ENCODE peak calls at places on chromosome 5, in eight cellular contexts. Q is suprapubic skin; H is IMR-90; X is tibial artery; E is CD4-positive, alpha-beta T cell; S is aorta; C is AG04450; J is PC-9. L is an unnamed sample.

GRCh38 chr5:8851101-8851500 is 694.8 kb downstream of the SEMA5A start:
- DNase-seq in Q (no peak), H (no peak), X (no peak), E (no peak), S (no peak), C (no peak), J (no peak), L (no peak)

GRCh38 chr5:114055810-114056476 is 305.9 kb upstream of the KCNN2 start:
- DNase-seq in Q (no peak), H (peak), X (no peak), E (no peak), S (peak), C (no peak), J (no peak), L (no peak)

GRCh38 chr5:176542596-176543427 is 5.6 kb upstream of the RNF44 start:
- DNase-seq in Q (no peak), H (peak), X (no peak), E (no peak), S (no peak), C (no peak), J (no peak), L (no peak)

GRCh38 chr5:139961435-139962157 is 81.5 kb downstream of the NRG2 start:
- DNase-seq in Q (peak), H (no peak), X (no peak), E (no peak), S (no peak), C (no peak), J (peak), L (no peak)

GRCh38 chr5:60948738-60949137 is 3.7 kb downstream of the NDUFAF2 start:
- DNase-seq in Q (no peak), H (no peak), X (no peak), E (no peak), S (no peak), C (no peak), J (no peak), L (no peak)

GRCh38 chr5:108562205-108562454 is 180.2 kb upstream of the FBXL17 start:
- DNase-seq in Q (no peak), H (no peak), X (no peak), E (no peak), S (no peak), C (no peak), J (no peak), L (no peak)

GRCh38 chr5:178313316-178313715 is 80.7 kb upstream of the PHYKPL start:
- DNase-seq in Q (no peak), H (no peak), X (no peak), E (no peak), S (peak), C (no peak), J (no peak), L (no peak)

GRCh38 chr5:152288499-152288898 is 116.6 kb downstream of the NMUR2 start:
- DNase-seq in Q (no peak), H (no peak), X (peak), E (no peak), S (peak), C (no peak), J (no peak), L (no peak)

GRCh38 chr5:53206562-53206961 is 97.0 kb upstream of the MOCS2 start:
- DNase-seq in Q (no peak), H (no peak), X (no peak), E (no peak), S (no peak), C (no peak), J (no peak), L (no peak)

GRCh38 chr5:154316223-154316967 is 125.9 kb downstream of the GALNT10 start:
- DNase-seq in Q (no peak), H (peak), X (no peak), E (no peak), S (no peak), C (no peak), J (no peak), L (no peak)

GRCh38 chr5:42582723-42583122 is 159.5 kb downstream of the GHR start:
- DNase-seq in Q (no peak), H (no peak), X (no peak), E (no peak), S (no peak), C (no peak), J (no peak), L (no peak)

GRCh38 chr5:39604491-39604890 is 179.7 kb upstream of the DAB2 start:
- DNase-seq in Q (no peak), H (no peak), X (no peak), E (no peak), S (no peak), C (no peak), J (no peak), L (no peak)

GRCh38 chr5:137336161-137336560 is 163.0 kb downstream of the SPOCK1 start:
- DNase-seq in Q (no peak), H (no peak), X (no peak), E (no peak), S (no peak), C (no peak), J (no peak), L (no peak)

GRCh38 chr5:5881294-5881693 is 458.8 kb downstream of the ICE1 start:
- DNase-seq in Q (no peak), H (no peak), X (no peak), E (no peak), S (no peak), C (no peak), J (no peak), L (no peak)

GRCh38 chr5:165527577-165527976 is 2022.2 kb downstream of the MAT2B start:
- DNase-seq in Q (no peak), H (no peak), X (no peak), E (no peak), S (no peak), C (no peak), J (no peak), L (no peak)

GRCh38 chr5:170154744-170155143 is 49.0 kb downstream of the FOXI1 start:
- DNase-seq in Q (no peak), H (no peak), X (no peak), E (no peak), S (no peak), C (no peak), J (no peak), L (no peak)

GRCh38 chr5:126002222-126002897 is 420.8 kb upstream of the GRAMD2B start:
- DNase-seq in Q (no peak), H (peak), X (peak), E (no peak), S (peak), C (peak), J (no peak), L (no peak)

GRCh38 chr5:143922718-143923117 is 110.8 kb downstream of the HMHB1 start:
- DNase-seq in Q (no peak), H (peak), X (peak), E (no peak), S (no peak), C (no peak), J (peak), L (no peak)

GRCh38 chr5:80711938-80712337 is 57.2 kb upstream of the DHFR start:
- DNase-seq in Q (no peak), H (peak), X (no peak), E (no peak), S (no peak), C (no peak), J (no peak), L (no peak)

GRCh38 chr5:147972441-147972840 is 66.1 kb upstream of the C5orf46 start:
- DNase-seq in Q (no peak), H (no peak), X (no peak), E (no peak), S (no peak), C (no peak), J (no peak), L (no peak)

GRCh38 chr5:69265931-69266330 is 31.2 kb downstream of the CDK7 start:
- DNase-seq in Q (no peak), H (no peak), X (no peak), E (no peak), S (no peak), C (no peak), J (no peak), L (no peak)

GRCh38 chr5:78666041-78666444 is 17.5 kb upstream of the LHFPL2 start:
- DNase-seq in Q (no peak), H (peak), X (no peak), E (no peak), S (no peak), C (no peak), J (no peak), L (no peak)

GRCh38 chr5:54616031-54616430 is 98.5 kb downstream of the SNX18 start:
- DNase-seq in Q (no peak), H (peak), X (peak), E (no peak), S (no peak), C (peak), J (no peak), L (no peak)

GRCh38 chr5:32534056-32534455 is 51.3 kb upstream of the SUB1 start:
- DNase-seq in Q (no peak), H (no peak), X (no peak), E (no peak), S (no peak), C (no peak), J (no peak), L (no peak)

GRCh38 chr5:5497132-5497748 is 74.8 kb downstream of the ICE1 start:
- DNase-seq in Q (no peak), H (peak), X (peak), E (no peak), S (peak), C (no peak), J (no peak), L (no peak)

GRCh38 chr5:97534166-97534565 is 351.1 kb upstream of the RIOK2 start:
- DNase-seq in Q (no peak), H (peak), X (no peak), E (no peak), S (no peak), C (peak), J (peak), L (peak)

GRCh38 chr5:138441221-138441620 is 2.4 kb downstream of the REEP2 start:
- DNase-seq in Q (no peak), H (no peak), X (no peak), E (no peak), S (no peak), C (no peak), J (no peak), L (no peak)

DNA sequence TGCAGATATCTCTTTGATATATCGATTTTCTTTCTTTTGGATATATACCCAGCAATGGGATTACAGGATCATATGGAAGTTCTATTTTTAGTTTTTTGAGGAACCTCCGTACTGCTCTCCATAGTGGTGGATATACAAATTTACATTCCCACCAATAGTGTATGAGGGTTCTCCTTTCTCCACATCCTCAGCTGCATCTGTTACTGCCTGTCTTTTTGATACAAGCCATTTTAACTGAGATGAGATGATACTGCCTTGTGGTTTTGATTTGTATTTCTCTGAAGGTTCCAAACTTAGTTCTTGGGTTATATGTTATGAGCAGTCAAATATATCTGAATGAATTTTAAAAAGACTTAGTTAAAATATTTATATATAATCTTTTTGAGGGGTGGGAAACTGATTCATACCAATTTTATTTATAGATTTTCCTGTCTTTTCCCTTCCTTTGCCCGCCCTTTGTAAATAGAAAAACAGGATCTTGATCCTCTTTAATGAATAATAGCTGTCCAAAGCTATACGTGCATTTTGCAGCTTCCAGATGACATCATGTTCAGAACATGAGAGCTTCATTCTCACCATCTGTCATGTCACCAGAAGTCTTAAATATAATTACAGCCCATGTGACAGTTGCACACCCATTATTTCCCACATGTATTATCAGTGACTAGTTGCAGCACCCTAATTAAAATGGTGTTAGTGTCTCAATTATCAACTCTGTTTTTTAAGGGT is 6.2 kb upstream of the ARHGEF28 start:
- DNase-seq in Q (no peak), H (no peak), X (no peak), E (no peak), S (no peak), C (no peak), J (no peak), L (no peak)
- H3K27ac ChIP-seq in Q (no peak), H (no peak), X (no peak), E (no peak), S (no peak), C (no peak), J (no peak), L (no peak)

GRCh38 chr5:119951330-119951934 is 322.1 kb downstream of the FAM170A start:
- DNase-seq in Q (no peak), H (no peak), X (no peak), E (no peak), S (no peak), C (no peak), J (no peak), L (no peak)

GRCh38 chr5:119954106-119954505 is 324.7 kb downstream of the FAM170A start:
- DNase-seq in Q (no peak), H (no peak), X (no peak), E (no peak), S (no peak), C (no peak), J (no peak), L (no peak)

GRCh38 chr5:119949426-119949999 is 320.2 kb downstream of the FAM170A start:
- DNase-seq in Q (no peak), H (no peak), X (no peak), E (no peak), S (no peak), C (no peak), J (no peak), L (no peak)

DNA sequence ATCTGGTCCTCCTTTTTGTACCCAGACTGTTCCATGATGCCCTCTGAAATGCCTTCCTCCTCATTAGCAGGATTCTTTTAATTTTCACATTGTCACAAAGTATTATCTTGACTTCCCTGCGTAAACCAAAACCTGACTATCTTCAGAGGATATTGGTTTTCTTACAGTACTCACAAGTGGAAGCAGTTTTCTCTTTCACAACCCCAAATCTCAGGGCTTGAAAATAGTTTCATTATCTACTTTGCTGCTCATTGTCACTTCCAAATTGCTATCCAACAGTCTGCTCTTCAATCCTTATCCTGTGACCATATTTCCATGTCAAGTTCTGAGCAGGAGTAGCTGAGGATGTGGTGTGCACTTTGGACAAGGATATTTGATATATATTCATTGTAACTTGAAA is 324.1 kb downstream of the FAM170A start:
- DNase-seq in Q (no peak), H (no peak), X (no peak), E (no peak), S (no peak), C (no peak), J (no peak), L (no peak)
- H3K27ac ChIP-seq in Q (no peak), H (no peak), X (no peak), E (no peak), S (no peak), C (no peak), J (no peak), L (no peak)

GRCh38 chr5:72938206-72938605 is 17.6 kb upstream of the FCHO2 start:
- DNase-seq in Q (no peak), H (peak), X (no peak), E (no peak), S (no peak), C (no peak), J (no peak), L (no peak)

GRCh38 chr5:72936893-72937292 is 18.9 kb upstream of the FCHO2 start:
- DNase-seq in Q (no peak), H (no peak), X (no peak), E (no peak), S (no peak), C (no peak), J (no peak), L (no peak)

GRCh38 chr5:72937517-72938061 is 18.3 kb upstream of the FCHO2 start:
- DNase-seq in Q (no peak), H (no peak), X (no peak), E (no peak), S (no peak), C (no peak), J (no peak), L (no peak)

GRCh38 chr5:72943307-72943706 is 12.5 kb upstream of the FCHO2 start:
- DNase-seq in Q (no peak), H (no peak), X (no peak), E (no peak), S (no peak), C (no peak), J (no peak), L (no peak)

DNA sequence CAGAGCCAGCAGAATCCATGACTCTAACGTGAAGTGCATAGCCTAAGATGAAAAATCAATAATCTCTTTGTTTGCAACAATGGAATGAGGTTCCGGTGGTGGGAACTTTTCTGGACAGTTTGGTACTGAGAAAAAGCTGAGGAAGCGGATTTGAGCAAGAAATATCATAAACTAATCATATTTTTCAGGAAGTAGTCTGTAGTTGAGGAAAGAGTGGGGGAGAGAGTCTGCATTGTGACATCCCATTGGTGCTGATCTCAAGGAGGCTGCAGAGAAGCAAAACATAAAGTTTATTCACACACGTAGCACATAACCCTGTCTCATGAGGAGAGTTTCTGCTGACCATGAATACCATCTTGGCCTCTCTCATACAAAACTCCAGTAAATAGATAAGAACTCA is 15.8 kb upstream of the FCHO2 start:
- DNase-seq in Q (no peak), H (no peak), X (no peak), E (no peak), S (no peak), C (no peak), J (no peak), L (no peak)
- H3K27ac ChIP-seq in Q (peak), H (no peak), X (no peak), E (no peak), S (no peak), C (no peak), J (no peak), L (no peak)

DNA sequence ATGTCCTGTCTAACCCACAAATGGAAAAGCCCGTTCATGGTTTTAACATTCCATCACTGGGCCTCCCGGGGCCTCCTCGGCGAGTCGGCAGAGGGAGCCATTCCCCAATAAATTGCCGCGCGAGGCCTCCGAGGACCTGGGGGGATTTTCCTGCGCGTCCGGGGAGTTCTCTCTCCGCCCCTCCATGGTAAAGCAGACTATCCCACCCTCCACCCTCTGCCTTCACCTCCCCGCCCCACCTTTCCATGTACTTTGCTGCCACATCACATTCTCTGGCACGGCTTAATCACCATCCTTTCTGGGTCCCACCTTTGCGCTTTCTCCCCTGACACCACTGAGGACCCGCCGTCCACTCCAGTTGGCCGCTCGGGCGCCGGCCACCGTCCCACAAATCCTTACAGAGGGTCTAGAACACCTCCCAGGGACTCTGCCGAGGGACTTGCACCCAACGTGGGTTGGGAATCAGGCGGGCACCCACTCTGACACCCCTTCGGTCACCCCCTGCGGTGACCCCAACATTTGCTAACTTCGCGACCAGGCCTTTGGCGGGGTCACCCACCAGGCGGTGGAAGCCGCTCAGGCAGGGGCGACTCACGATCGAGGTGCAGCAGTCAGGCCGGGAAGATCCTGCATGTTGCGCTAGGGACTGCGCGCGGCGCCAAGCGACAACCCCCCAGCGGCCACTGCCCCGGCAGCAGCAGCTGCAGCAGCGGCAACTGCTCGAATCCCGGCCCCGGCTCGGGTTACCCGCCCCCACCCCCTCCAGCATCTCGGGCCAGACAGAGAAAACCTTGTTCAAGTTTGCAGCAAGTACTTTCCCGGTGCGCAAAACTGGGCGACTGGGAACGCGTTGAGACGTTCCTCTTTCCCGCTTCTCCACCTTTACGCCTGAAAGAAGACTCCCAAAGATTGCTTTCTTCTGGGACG is at the start of gene MEGF10:
- DNase-seq in Q (no peak), H (peak), X (no peak), E (no peak), S (peak), C (no peak), J (no peak), L (no peak)
- H3K27ac ChIP-seq in Q (no peak), H (no peak), X (no peak), E (no peak), S (no peak), C (no peak), J (no peak), L (no peak)